ENCODE peak calls at places on chromosomes 1 and 21, in six cellular contexts. M is H1, B is RWPE1, S is suprapubic skin, C is Peyer's patch, H is thoracic aorta. R is an unnamed sample.

GRCh38 chr1:83798965-83799364 is 200.0 kb downstream of the TTLL7 start:
- DNase-seq in B (no peak), M (no peak), H (no peak), S (no peak), C (no peak), R (no peak)

GRCh38 chr1:94434339-94435092 is 16.3 kb downstream of the ABCD3 start:
- DNase-seq in B (no peak), S (no peak), C (no peak), M (no peak), H (no peak), R (no peak)

GRCh38 chr1:83927061-83927460 is 71.9 kb downstream of the TTLL7 start:
- DNase-seq in C (no peak), S (no peak), M (no peak), H (no peak), B (no peak), R (no peak)

GRCh38 chr1:76799700-76800099 is 67.6 kb upstream of the ST6GALNAC5 start:
- DNase-seq in C (no peak), H (no peak), B (no peak), M (no peak), S (no peak), R (no peak)

GRCh38 chr1:182279724-182280506 is 111.7 kb downstream of the GLUL start:
- DNase-seq in H (no peak), M (no peak), S (peak), B (no peak), C (no peak), R (no peak)

GRCh38 chr1:13917607-13918006 is 217.6 kb downstream of the PRDM2 start:
- DNase-seq in B (no peak), M (no peak), H (no peak), S (no peak), C (no peak), R (no peak)

GRCh38 chr1:119648620-119649004 is 546 bp upstream of the ZNF697 start:
- DNase-seq in B (no peak), C (no peak), S (no peak), M (no peak), H (no peak), R (no peak)

GRCh38 chr1:226525750-226526149 is 22.8 kb upstream of the STUM start:
- DNase-seq in M (no peak), S (no peak), C (no peak), H (no peak), B (no peak), R (no peak)

GRCh38 chr1:53615101-53615500 is 123.9 kb downstream of the GLIS1 start:
- DNase-seq in H (no peak), M (no peak), C (no peak), B (no peak), S (peak), R (no peak)

GRCh38 chr1:116895073-116895472 is 14.6 kb upstream of the PTGFRN start:
- DNase-seq in M (no peak), C (no peak), B (no peak), S (no peak), H (no peak), R (no peak)

GRCh38 chr1:42333662-42334239 is 1.3 kb downstream of the FOXJ3 start:
- DNase-seq in B (no peak), H (no peak), C (no peak), M (no peak), S (no peak), R (no peak)

GRCh38 chr1:7420098-7420445 is 351.0 kb upstream of the VAMP3 start:
- DNase-seq in B (no peak), S (no peak), M (no peak), H (no peak), C (no peak), R (no peak)

GRCh38 chr1:174712541-174712940 is 264.8 kb downstream of the GPR52 start:
- DNase-seq in M (no peak), S (no peak), H (no peak), B (no peak), C (no peak), R (no peak)

GRCh38 chr1:231847612-231848390 is 221.2 kb downstream of the DISC1 start:
- DNase-seq in C (no peak), B (no peak), H (no peak), S (no peak), M (no peak), R (no peak)

GRCh38 chr1:19670787-19671186 is 6.1 kb downstream of the HTR6 start:
- DNase-seq in H (no peak), B (no peak), C (no peak), S (no peak), M (no peak), R (no peak)

GRCh38 chr21:35578831-35579470 is 481.4 kb downstream of the SETD4 start:
- DNase-seq in S (no peak), C (no peak), M (no peak), H (no peak), B (no peak), R (no peak)

GRCh38 chr1:109396971-109397370 is 747 bp downstream of the SORT1 start:
- DNase-seq in C (no peak), H (no peak), S (no peak), B (no peak), M (no peak), R (no peak)

GRCh38 chr1:3539707-3540425 is 71.4 kb downstream of the MEGF6 start:
- DNase-seq in C (no peak), H (no peak), B (peak), S (no peak), M (no peak), R (peak)

GRCh38 chr1:11272544-11272841 is 505 bp upstream of the UBIAD1 start:
- DNase-seq in B (no peak), S (no peak), M (no peak), C (no peak), H (no peak), R (no peak)

GRCh38 chr1:54800899-54801759 is at the start of gene TTC22:
- DNase-seq in H (no peak), S (peak), M (peak), B (peak), C (peak), R (peak)

GRCh38 chr1:16243408-16243690 is 6.4 kb upstream of the CPLANE2 start:
- DNase-seq in B (no peak), S (no peak), M (no peak), H (no peak), C (no peak), R (no peak)

GRCh38 chr1:6889875-6890480 is 104.7 kb downstream of the CAMTA1 start:
- DNase-seq in S (no peak), C (peak), H (peak), B (peak), M (no peak), R (peak)

GRCh38 chr1:103160281-103160680 is 52.0 kb upstream of the COL11A1 start:
- DNase-seq in H (no peak), S (no peak), B (no peak), C (no peak), M (no peak), R (no peak)

GRCh38 chr1:12496154-12496961 is 121.7 kb downstream of the DHRS3 start:
- DNase-seq in M (no peak), B (no peak), H (no peak), S (no peak), C (no peak), R (no peak)

GRCh38 chr1:185786524-185786923 is 52.3 kb downstream of the HMCN1 start:
- DNase-seq in M (no peak), C (no peak), B (no peak), H (no peak), S (no peak), R (no peak)

GRCh38 chr1:2319291-2319690 is 72.1 kb downstream of the MORN1 start:
- DNase-seq in B (no peak), C (no peak), H (no peak), M (no peak), S (no peak), R (no peak)

GRCh38 chr1:55284856-55285255 is 69.7 kb upstream of the USP24 start:
- DNase-seq in M (no peak), H (no peak), B (peak), S (no peak), C (no peak), R (peak)

GRCh38 chr1:98661544-98662353 is at the start of gene SNX7:
- DNase-seq in C (peak), B (peak), S (peak), M (peak), H (peak), R (peak)

GRCh38 chr1:208207388-208208131 is 36.6 kb downstream of the PLXNA2 start:
- DNase-seq in C (no peak), S (no peak), M (no peak), H (peak), B (peak), R (peak)

GRCh38 chr1:19013826-19014548 is 57.5 kb upstream of the IFFO2 start:
- DNase-seq in S (no peak), H (no peak), B (no peak), C (no peak), M (peak), R (no peak)

DNA sequence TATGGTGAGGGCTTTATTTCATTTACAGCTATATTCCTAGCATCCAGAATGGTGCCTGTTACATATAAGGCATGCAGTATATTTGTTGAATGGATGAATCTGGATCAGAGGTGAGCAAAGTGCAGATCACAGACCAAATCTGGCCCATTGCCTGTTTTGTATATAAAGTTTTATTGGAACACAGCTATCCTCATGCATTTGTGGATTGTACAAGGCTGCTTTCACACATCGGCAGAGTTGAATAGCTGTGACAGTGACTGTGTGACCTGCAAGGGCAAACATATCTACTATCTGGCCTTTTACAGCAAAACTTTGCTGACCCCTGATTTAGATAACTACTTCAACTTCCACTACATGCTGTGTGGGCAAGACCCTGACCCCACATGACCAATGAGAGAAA is 54.0 kb upstream of the MRPS6 start:
- DNase-seq in B (no peak), S (no peak), H (no peak), C (no peak), M (no peak), R (no peak)
- H3K27ac ChIP-seq in B (no peak), S (no peak), H (no peak), C (no peak), M (no peak), R (no peak)

GRCh38 chr1:66552287-66552686 is 18.3 kb downstream of the SGIP1 start:
- DNase-seq in M (no peak), C (no peak), B (no peak), S (no peak), H (no peak), R (no peak)

GRCh38 chr1:66557157-66557556 is 23.2 kb downstream of the SGIP1 start:
- DNase-seq in H (no peak), M (no peak), B (no peak), C (no peak), S (no peak), R (no peak)

GRCh38 chr1:66552829-66553228 is 18.9 kb downstream of the SGIP1 start:
- DNase-seq in B (no peak), S (no peak), M (peak), H (no peak), C (no peak), R (no peak)

GRCh38 chr1:66556161-66556611 is 22.2 kb downstream of the SGIP1 start:
- DNase-seq in B (no peak), H (no peak), M (no peak), S (no peak), C (no peak), R (peak)

GRCh38 chr1:66553846-66554245 is 19.9 kb downstream of the SGIP1 start:
- DNase-seq in S (no peak), M (no peak), C (no peak), B (no peak), H (no peak), R (no peak)
- H3K27ac ChIP-seq in S (no peak), M (no peak), C (no peak), B (no peak), H (no peak), R (no peak)

GRCh38 chr1:111247125-111247838 is 19.8 kb downstream of the CHI3L2 start:
- DNase-seq in C (no peak), S (no peak), B (no peak), M (no peak), H (no peak), R (no peak)
- H3K27ac ChIP-seq in C (no peak), S (no peak), B (no peak), M (no peak), H (no peak), R (no peak)

GRCh38 chr1:156431366-156432108 is 62.5 kb downstream of the RHBG start:
- DNase-seq in C (no peak), S (no peak), M (no peak), H (no peak), B (no peak), R (no peak)

GRCh38 chr1:156433602-156434001 is 64.6 kb downstream of the RHBG start:
- DNase-seq in M (no peak), H (no peak), C (no peak), S (no peak), B (no peak), R (no peak)

GRCh38 chr1:156433032-156433431 is 64.0 kb downstream of the RHBG start:
- DNase-seq in M (no peak), S (no peak), B (no peak), H (no peak), C (no peak), R (no peak)

GRCh38 chr1:156430809-156431208 is 61.8 kb downstream of the RHBG start:
- DNase-seq in M (no peak), S (no peak), C (no peak), H (no peak), B (no peak), R (no peak)

GRCh38 chr1:156432109-156433018 is 63.4 kb downstream of the RHBG start:
- DNase-seq in S (no peak), B (no peak), C (no peak), M (peak), H (no peak), R (no peak)
- H3K27ac ChIP-seq in S (no peak), B (no peak), C (no peak), M (no peak), H (no peak), R (no peak)

GRCh38 chr1:24659166-24659904 is 16.2 kb downstream of the SRRM1 start:
- DNase-seq in M (no peak), B (no peak), C (no peak), S (no peak), H (no peak), R (no peak)

GRCh38 chr1:24659993-24660665 is 17.0 kb downstream of the SRRM1 start:
- DNase-seq in H (no peak), S (no peak), B (no peak), C (no peak), M (no peak), R (no peak)

GRCh38 chr1:24656046-24656445 is 12.9 kb downstream of the SRRM1 start:
- DNase-seq in S (no peak), H (no peak), B (no peak), M (no peak), C (no peak), R (no peak)

GRCh38 chr1:24654011-24654410 is 10.9 kb downstream of the SRRM1 start:
- DNase-seq in B (no peak), S (no peak), C (no peak), H (no peak), M (no peak), R (no peak)

GRCh38 chr1:24657781-24658180 is 14.7 kb downstream of the SRRM1 start:
- DNase-seq in H (no peak), B (no peak), S (no peak), C (no peak), M (no peak), R (no peak)
- H3K27ac ChIP-seq in H (no peak), B (no peak), S (no peak), C (no peak), M (no peak), R (no peak)

GRCh38 chr1:43833013-43833412 is 100.6 kb upstream of the ARTN start:
- DNase-seq in C (no peak), M (no peak), B (no peak), H (no peak), S (no peak), R (no peak)

GRCh38 chr1:43836267-43836951 is 97.2 kb upstream of the ARTN start:
- DNase-seq in M (no peak), C (peak), B (peak), S (no peak), H (no peak), R (peak)

GRCh38 chr1:43831866-43832654 is 101.5 kb upstream of the ARTN start:
- DNase-seq in B (no peak), C (no peak), S (no peak), M (no peak), H (no peak), R (no peak)

GRCh38 chr1:43834280-43835140 is 99.1 kb upstream of the ARTN start:
- DNase-seq in M (no peak), B (no peak), H (no peak), S (no peak), C (no peak), R (peak)

GRCh38 chr1:43835141-43836021 is 98.2 kb upstream of the ARTN start:
- DNase-seq in C (no peak), B (peak), S (no peak), M (no peak), H (no peak), R (peak)
- H3K27ac ChIP-seq in C (peak), B (peak), S (peak), M (no peak), H (no peak), R (no peak)

GRCh38 chr1:167083871-167084270 is 6.3 kb downstream of the GPA33 start:
- DNase-seq in H (no peak), S (no peak), M (no peak), C (no peak), B (no peak), R (no peak)

GRCh38 chr1:167082511-167083027 is 7.6 kb downstream of the GPA33 start:
- DNase-seq in C (no peak), B (no peak), H (no peak), S (no peak), M (no peak), R (no peak)

GRCh38 chr1:167084739-167085138 is 5.4 kb downstream of the GPA33 start:
- DNase-seq in C (no peak), B (no peak), M (no peak), H (no peak), S (no peak), R (no peak)

GRCh38 chr1:167083066-167083682 is 7.0 kb downstream of the GPA33 start:
- DNase-seq in B (no peak), M (no peak), H (no peak), C (no peak), S (no peak), R (no peak)

DNA sequence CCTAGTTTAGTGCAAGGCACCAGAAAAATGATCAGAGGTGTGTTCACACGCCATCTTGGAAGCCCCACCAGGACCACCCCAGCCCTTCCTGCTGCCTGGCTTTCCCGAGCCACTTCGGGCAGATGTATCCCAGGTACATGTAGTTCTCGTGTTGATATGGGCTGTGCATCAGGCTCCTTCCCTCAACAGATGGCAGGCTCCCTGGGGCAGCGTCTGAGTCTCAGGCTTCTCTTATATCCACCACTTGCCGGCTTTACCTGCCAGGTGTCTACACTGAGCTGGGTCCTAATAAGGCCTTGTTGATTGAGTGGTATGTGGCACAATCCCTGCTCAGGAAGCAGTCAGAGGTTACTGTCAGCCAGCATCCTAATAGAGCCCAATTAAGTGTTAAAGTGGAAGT is 8.6 kb downstream of the GPA33 start:
- DNase-seq in S (no peak), C (no peak), M (no peak), H (no peak), B (no peak), R (no peak)
- H3K27ac ChIP-seq in S (no peak), C (peak), M (no peak), H (no peak), B (no peak), R (no peak)

GRCh38 chr1:86429122-86429725 is 5.3 kb downstream of the CLCA2 start:
- DNase-seq in S (no peak), B (no peak), H (no peak), C (no peak), M (no peak), R (no peak)
- H3K27ac ChIP-seq in S (peak), B (no peak), H (no peak), C (peak), M (no peak), R (no peak)

DNA sequence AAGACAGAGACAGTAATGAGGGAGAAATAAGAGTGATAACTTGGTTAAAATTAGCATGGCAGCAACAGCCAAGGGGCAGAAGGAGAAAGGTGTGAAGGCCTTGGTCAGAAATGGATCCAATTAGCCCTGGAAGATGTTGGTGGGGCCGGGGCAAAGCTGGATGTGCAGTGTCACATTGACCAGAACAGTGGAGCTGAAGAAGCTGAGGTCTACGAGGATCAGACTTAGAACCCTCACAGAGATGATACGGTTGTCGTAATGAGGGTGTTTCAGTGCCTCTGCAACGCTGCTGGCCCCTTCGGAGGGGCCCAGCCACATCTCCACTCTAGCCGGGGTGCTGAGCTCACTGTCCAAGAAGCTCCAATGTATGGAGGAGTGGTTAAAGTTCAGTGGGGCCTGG is 14.2 kb downstream of the SH2D2A start:
- DNase-seq in C (peak), H (no peak), M (no peak), S (no peak), B (no peak), R (no peak)
- H3K27ac ChIP-seq in C (no peak), H (no peak), M (no peak), S (no peak), B (peak), R (no peak)

GRCh38 chr1:246640747-246641146 is 74.5 kb downstream of the CNST start:
- DNase-seq in M (no peak), H (no peak), B (no peak), C (no peak), S (no peak), R (no peak)

GRCh38 chr1:246638941-246639655 is 72.8 kb downstream of the CNST start:
- DNase-seq in H (no peak), C (no peak), S (no peak), M (no peak), B (no peak), R (no peak)

GRCh38 chr1:246639732-246640131 is 73.5 kb downstream of the CNST start:
- DNase-seq in C (no peak), H (no peak), M (no peak), B (no peak), S (no peak), R (no peak)

GRCh38 chr1:246642719-246643118 is 76.5 kb downstream of the CNST start:
- DNase-seq in B (no peak), M (no peak), H (no peak), S (no peak), C (no peak), R (no peak)

GRCh38 chr1:246641394-246641793 is 75.1 kb downstream of the CNST start:
- DNase-seq in B (no peak), S (no peak), M (no peak), C (no peak), H (no peak), R (no peak)
- H3K27ac ChIP-seq in B (no peak), S (no peak), M (no peak), C (no peak), H (peak), R (no peak)